ENCODE peak calls at places on chromosomes 12 and 14, in five cellular contexts. One of them, this sample, is unnamed.

GRCh38 chr14:56514663-56515371 is 64.8 kb upstream of the TMEM260 start:
- DNase-seq in lower leg skin: no peak
- DNase-seq in H1: no peak
- DNase-seq in epithelial cell of esophagus: no peak
- DNase-seq in ascending aorta: no peak
- DNase-seq in this sample: no peak

GRCh38 chr12:132561784-132562156 is 48.6 kb downstream of the LRCOL1 start:
- DNase-seq in lower leg skin: no peak
- DNase-seq in H1: peak
- DNase-seq in epithelial cell of esophagus: peak
- DNase-seq in ascending aorta: no peak
- DNase-seq in this sample: no peak

GRCh38 chr12:91778938-91779400 is 366.7 kb downstream of the BTG1 start:
- DNase-seq in lower leg skin: peak
- DNase-seq in H1: no peak
- DNase-seq in epithelial cell of esophagus: peak
- DNase-seq in ascending aorta: peak
- DNase-seq in this sample: no peak

GRCh38 chr12:76719171-76719631 is 44.7 kb upstream of the ZDHHC17 start:
- DNase-seq in lower leg skin: no peak
- DNase-seq in H1: no peak
- DNase-seq in epithelial cell of esophagus: peak
- DNase-seq in ascending aorta: no peak
- DNase-seq in this sample: no peak

GRCh38 chr14:60349663-60350365 is 100.8 kb downstream of the PPM1A start:
- DNase-seq in lower leg skin: no peak
- DNase-seq in H1: peak
- DNase-seq in epithelial cell of esophagus: peak
- DNase-seq in ascending aorta: no peak
- DNase-seq in this sample: no peak

GRCh38 chr12:82314406-82314892 is 43.7 kb downstream of the CCDC59 start:
- DNase-seq in lower leg skin: no peak
- DNase-seq in H1: peak
- DNase-seq in epithelial cell of esophagus: peak
- DNase-seq in ascending aorta: no peak
- DNase-seq in this sample: no peak

GRCh38 chr14:75967866-75968265 is 13.9 kb downstream of the TGFB3 start:
- DNase-seq in lower leg skin: no peak
- DNase-seq in H1: no peak
- DNase-seq in epithelial cell of esophagus: no peak
- DNase-seq in ascending aorta: no peak
- DNase-seq in this sample: no peak

GRCh38 chr12:105036937-105037649 is 47.2 kb downstream of the ALDH1L2 start:
- DNase-seq in lower leg skin: no peak
- DNase-seq in H1: no peak
- DNase-seq in epithelial cell of esophagus: peak
- DNase-seq in ascending aorta: no peak
- DNase-seq in this sample: no peak

GRCh38 chr14:37655418-37655817 is 60.0 kb downstream of the TTC6 start:
- DNase-seq in lower leg skin: no peak
- DNase-seq in H1: no peak
- DNase-seq in epithelial cell of esophagus: peak
- DNase-seq in ascending aorta: no peak
- DNase-seq in this sample: no peak

GRCh38 chr12:71162832-71163711 is 5.3 kb upstream of the TSPAN8 start:
- DNase-seq in lower leg skin: no peak
- DNase-seq in H1: no peak
- DNase-seq in epithelial cell of esophagus: no peak
- DNase-seq in ascending aorta: no peak
- DNase-seq in this sample: no peak

DNA sequence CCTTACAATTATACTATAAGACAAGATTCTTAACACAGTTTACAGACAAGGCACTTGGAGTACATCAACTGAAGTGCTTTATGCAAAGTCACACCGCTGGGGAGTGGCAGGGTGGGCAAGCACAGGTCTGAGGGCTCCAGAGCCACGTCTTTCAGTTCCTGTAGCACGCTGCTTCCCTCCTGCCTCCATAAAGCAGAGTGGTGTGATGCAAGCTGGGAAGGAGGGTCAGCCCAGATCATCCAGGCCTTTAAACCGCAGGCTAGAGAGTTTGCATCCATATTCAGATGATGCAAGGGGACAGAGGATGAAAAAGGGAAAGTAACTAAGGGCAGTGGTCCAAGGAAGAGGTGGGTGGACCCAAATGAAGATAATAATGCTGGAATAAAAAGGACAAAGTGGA is 132.6 kb downstream of the ITPR2 start:
- DNase-seq in lower leg skin: no peak
- DNase-seq in H1: no peak
- DNase-seq in epithelial cell of esophagus: no peak
- DNase-seq in ascending aorta: no peak
- DNase-seq in this sample: no peak
- TF ChIP-seq CTCF in lower leg skin: no peak
- TF ChIP-seq CTCF in H1: no peak
- TF ChIP-seq CTCF in epithelial cell of esophagus: no peak
- TF ChIP-seq CTCF in ascending aorta: no peak
- TF ChIP-seq CTCF in this sample: no peak

GRCh38 chr12:124002021-124002640 is 29.1 kb downstream of the ZNF664 start:
- DNase-seq in lower leg skin: no peak
- DNase-seq in H1: no peak
- DNase-seq in epithelial cell of esophagus: no peak
- DNase-seq in ascending aorta: no peak
- DNase-seq in this sample: no peak
- TF ChIP-seq CTCF in lower leg skin: no peak
- TF ChIP-seq CTCF in H1: no peak
- TF ChIP-seq CTCF in epithelial cell of esophagus: no peak
- TF ChIP-seq CTCF in ascending aorta: no peak
- TF ChIP-seq CTCF in this sample: no peak

GRCh38 chr12:22014783-22015144 is 31.3 kb upstream of the CMAS start:
- DNase-seq in lower leg skin: no peak
- DNase-seq in H1: no peak
- DNase-seq in epithelial cell of esophagus: no peak
- DNase-seq in ascending aorta: no peak
- DNase-seq in this sample: no peak

GRCh38 chr12:22016982-22017381 is 29.0 kb upstream of the CMAS start:
- DNase-seq in lower leg skin: no peak
- DNase-seq in H1: no peak
- DNase-seq in epithelial cell of esophagus: no peak
- DNase-seq in ascending aorta: no peak
- DNase-seq in this sample: no peak

GRCh38 chr12:22014041-22014782 is 31.8 kb upstream of the CMAS start:
- DNase-seq in lower leg skin: no peak
- DNase-seq in H1: no peak
- DNase-seq in epithelial cell of esophagus: no peak
- DNase-seq in ascending aorta: no peak
- DNase-seq in this sample: no peak

DNA sequence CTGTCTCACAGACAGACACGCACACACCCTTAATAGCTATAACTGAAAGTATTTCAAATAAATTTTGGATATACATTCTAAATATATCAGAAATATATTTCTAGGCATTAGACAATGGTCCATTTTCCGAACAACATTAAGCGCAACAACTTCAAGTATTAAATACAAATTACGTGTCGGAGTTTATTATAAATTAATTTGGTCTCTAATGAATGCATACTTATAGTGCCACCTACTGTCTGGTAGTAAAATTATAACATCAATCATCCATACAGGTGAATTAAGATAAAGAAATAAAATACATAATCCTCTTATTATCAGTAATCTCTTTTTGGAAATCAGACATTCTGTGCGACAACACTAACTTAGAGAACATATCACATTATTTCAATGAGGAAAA is 27.2 kb upstream of the CMAS start:
- DNase-seq in lower leg skin: no peak
- DNase-seq in H1: no peak
- DNase-seq in epithelial cell of esophagus: peak
- DNase-seq in ascending aorta: no peak
- DNase-seq in this sample: no peak
- TF ChIP-seq CTCF in lower leg skin: no peak
- TF ChIP-seq CTCF in H1: no peak
- TF ChIP-seq CTCF in epithelial cell of esophagus: peak
- TF ChIP-seq CTCF in ascending aorta: peak
- TF ChIP-seq CTCF in this sample: no peak

GRCh38 chr14:103739466-103739792 is 23.8 kb downstream of the ZFYVE21 start:
- DNase-seq in lower leg skin: no peak
- DNase-seq in H1: no peak
- DNase-seq in epithelial cell of esophagus: no peak
- DNase-seq in ascending aorta: no peak
- DNase-seq in this sample: no peak

GRCh38 chr14:103737432-103738045 is 21.9 kb downstream of the ZFYVE21 start:
- DNase-seq in lower leg skin: no peak
- DNase-seq in H1: no peak
- DNase-seq in epithelial cell of esophagus: no peak
- DNase-seq in ascending aorta: peak
- DNase-seq in this sample: no peak

GRCh38 chr14:103739793-103740501 is 24.3 kb downstream of the ZFYVE21 start:
- DNase-seq in lower leg skin: no peak
- DNase-seq in H1: no peak
- DNase-seq in epithelial cell of esophagus: no peak
- DNase-seq in ascending aorta: peak
- DNase-seq in this sample: no peak

GRCh38 chr14:103736546-103737431 is 21.2 kb downstream of the ZFYVE21 start:
- DNase-seq in lower leg skin: no peak
- DNase-seq in H1: no peak
- DNase-seq in epithelial cell of esophagus: no peak
- DNase-seq in ascending aorta: peak
- DNase-seq in this sample: no peak

DNA sequence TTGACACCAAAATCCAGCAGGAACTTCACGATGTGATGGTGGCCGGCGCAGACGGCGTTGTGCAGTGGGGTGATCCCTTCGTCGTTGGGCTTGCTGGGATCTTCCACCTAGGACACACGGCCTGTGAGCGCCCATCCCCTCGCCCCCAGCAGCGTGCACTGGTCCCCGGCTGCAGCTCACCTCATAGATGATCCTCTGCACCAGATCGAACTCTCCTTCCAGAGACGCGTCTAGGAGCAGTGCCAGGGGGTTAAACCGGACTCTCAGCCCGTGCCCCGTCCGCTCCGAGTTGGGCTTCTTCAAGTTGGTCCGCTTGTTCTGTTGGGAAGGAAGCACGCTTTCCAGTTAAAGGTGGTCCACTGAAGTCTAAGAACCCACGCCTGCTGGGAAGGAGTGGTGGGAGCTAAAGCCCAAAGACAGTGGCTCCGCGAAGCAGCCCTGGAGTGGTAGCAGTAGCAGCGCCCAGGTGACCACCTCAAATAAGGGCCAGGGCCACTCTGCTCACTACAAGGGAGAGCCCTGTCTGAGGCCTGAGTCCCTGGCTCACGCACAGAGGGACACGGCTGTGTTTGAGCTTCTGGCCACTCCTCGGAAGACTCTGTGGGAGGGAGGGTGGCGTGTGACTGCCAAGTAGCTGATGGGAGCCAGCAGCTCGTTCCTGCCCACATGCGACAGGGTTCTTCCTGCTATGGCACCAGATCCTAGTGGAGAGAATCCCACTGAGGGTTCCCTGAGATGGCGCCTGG is 23.3 kb downstream of the ZFYVE21 start:
- DNase-seq in lower leg skin: no peak
- DNase-seq in H1: no peak
- DNase-seq in epithelial cell of esophagus: no peak
- DNase-seq in ascending aorta: peak
- DNase-seq in this sample: no peak
- TF ChIP-seq CTCF in lower leg skin: no peak
- TF ChIP-seq CTCF in H1: no peak
- TF ChIP-seq CTCF in epithelial cell of esophagus: no peak
- TF ChIP-seq CTCF in ascending aorta: no peak
- TF ChIP-seq CTCF in this sample: no peak

GRCh38 chr12:116389990-116390655 is 112.6 kb upstream of the MED13L start:
- DNase-seq in lower leg skin: peak
- DNase-seq in H1: no peak
- DNase-seq in epithelial cell of esophagus: peak
- DNase-seq in ascending aorta: peak
- DNase-seq in this sample: no peak
- TF ChIP-seq CTCF in lower leg skin: no peak
- TF ChIP-seq CTCF in H1: no peak
- TF ChIP-seq CTCF in epithelial cell of esophagus: no peak
- TF ChIP-seq CTCF in ascending aorta: no peak
- TF ChIP-seq CTCF in this sample: no peak

This sample was measured in natural killer cell.